ENCODE peak calls at places on chromosome 10, in six cellular contexts. T is CD8-positive, alpha-beta T cell; N is naive thymus-derived CD4-positive, alpha-beta T cell; A is CD4-positive, alpha-beta memory T cell; W is testis; U is cardiac muscle cell. L is an unnamed sample. For H3K4me1 and H3K36me3, the result is how much of the 10 kb centered on the place peaks cover.

GRCh38 chr10:113463777-113464176 is 89.1 kb upstream of the HABP2 start:
- DNase-seq in T (no peak), A (no peak), W (no peak), U (no peak), N (no peak), L (peak)

GRCh38 chr10:98055875-98056516 is 25.6 kb upstream of the CRTAC1 start:
- DNase-seq in A (no peak), W (no peak), T (no peak), U (peak), N (no peak), L (no peak)

GRCh38 chr10:7218974-7219373 is 191.9 kb downstream of the SFMBT2 start:
- DNase-seq in N (no peak), U (peak), W (no peak), A (no peak), T (no peak), L (no peak)

GRCh38 chr10:89032141-89032814 is 41.7 kb downstream of the FAS start:
- DNase-seq in U (no peak), T (no peak), W (no peak), N (no peak), A (no peak), L (peak)

GRCh38 chr10:47050618-47051455 is 139.6 kb downstream of the PTPN20 start:
- DNase-seq in T (no peak), U (peak), N (no peak), W (no peak), A (no peak), L (no peak)

GRCh38 chr10:1395025-1395981 is 339.1 kb downstream of the WDR37 start:
- DNase-seq in T (no peak), A (no peak), W (peak), U (no peak), N (no peak), L (no peak)

GRCh38 chr10:124728830-124729661 is 15.1 kb downstream of the FAM53B start:
- DNase-seq in T (no peak), N (no peak), W (no peak), A (no peak), U (no peak), L (no peak)

GRCh38 chr10:1595242-1595600 is 142.1 kb downstream of the ADARB2 start:
- DNase-seq in N (no peak), T (no peak), U (no peak), A (no peak), W (no peak), L (no peak)

GRCh38 chr10:71086439-71087080 is 125.8 kb upstream of the UNC5B start:
- DNase-seq in A (no peak), W (no peak), T (no peak), U (no peak), N (no peak), L (no peak)

GRCh38 chr10:95214369-95214768 is 20.3 kb downstream of the ACSM6 start:
- DNase-seq in A (no peak), W (no peak), T (no peak), N (no peak), U (no peak), L (peak)

GRCh38 chr10:11261687-11262086 is 244.0 kb downstream of the CELF2 start:
- DNase-seq in A (no peak), N (no peak), T (no peak), U (peak), W (no peak), L (no peak)

GRCh38 chr10:111739160-111739712 is 444.3 kb downstream of the GPAM start:
- DNase-seq in W (no peak), A (no peak), N (no peak), T (no peak), U (peak), L (no peak)

GRCh38 chr10:111429288-111430028 is 352.6 kb downstream of the ADRA2A start:
- DNase-seq in T (no peak), A (no peak), W (no peak), N (no peak), U (peak), L (no peak)

GRCh38 chr10:11307937-11308336 is 290.3 kb downstream of the CELF2 start:
- DNase-seq in U (no peak), N (no peak), W (no peak), A (no peak), T (no peak), L (no peak)

GRCh38 chr10:130171196-130171595 is 35.0 kb downstream of the GLRX3 start:
- DNase-seq in A (peak), U (no peak), W (no peak), N (peak), T (peak), L (no peak)

GRCh38 chr10:49654036-49654693 is 25.3 kb upstream of the C10orf53 start:
- DNase-seq in U (no peak), N (no peak), A (no peak), W (no peak), T (no peak), L (no peak)

GRCh38 chr10:73590881-73591577 is at the start of gene USP54:
- DNase-seq in W (peak), N (peak), A (peak), T (no peak), U (peak), L (no peak)

GRCh38 chr10:80520661-80521488 is 16.8 kb upstream of the SH2D4B start:
- DNase-seq in U (no peak), N (no peak), T (no peak), A (no peak), W (no peak), L (no peak)

GRCh38 chr10:68271104-68271882 is 39.4 kb upstream of the ATOH7 start:
- DNase-seq in W (peak), A (no peak), T (no peak), U (no peak), N (no peak), L (no peak)

GRCh38 chr10:27439101-27439500 is 65.0 kb upstream of the RAB18 start:
- DNase-seq in A (no peak), U (no peak), N (no peak), W (no peak), T (no peak), L (no peak)

GRCh38 chr10:21524526-21525366 is 736 bp downstream of the SKIDA1 start:
- DNase-seq in T (no peak), U (peak), W (no peak), A (no peak), N (peak), L (no peak)

GRCh38 chr10:68327889-68328786 is 3.7 kb upstream of the HNRNPH3 start:
- DNase-seq in W (no peak), A (no peak), U (no peak), T (no peak), N (no peak), L (no peak)

GRCh38 chr10:97731346-97732051 is 5.4 kb upstream of the ZFYVE27 start:
- DNase-seq in U (peak), A (peak), T (peak), W (peak), N (peak), L (peak)

GRCh38 chr10:22258471-22258870 is 40.7 kb upstream of the EBLN1 start:
- DNase-seq in U (no peak), N (no peak), T (no peak), W (no peak), A (no peak), L (no peak)

GRCh38 chr10:18179901-18180300 is 39.7 kb downstream of the CACNB2 start:
- DNase-seq in N (no peak), T (no peak), U (peak), W (peak), A (no peak), L (no peak)

GRCh38 chr10:88913157-88913556 is 33.1 kb downstream of the STAMBPL1 start:
- DNase-seq in T (no peak), N (no peak), W (no peak), U (no peak), A (no peak), L (no peak)

GRCh38 chr10:21993360-21994001 is 10.0 kb downstream of the DNAJC1 start:
- DNase-seq in N (peak), W (no peak), T (no peak), U (no peak), A (peak), L (no peak)

GRCh38 chr10:51297438-51297837 is 223.2 kb downstream of the PRKG1 start:
- DNase-seq in U (no peak), N (no peak), A (no peak), T (no peak), W (no peak), L (no peak)

GRCh38 chr10:68496072-68496471 is 24.3 kb upstream of the DNA2 start:
- DNase-seq in N (no peak), A (no peak), T (no peak), U (no peak), W (no peak), L (no peak)

GRCh38 chr10:116769791-116770190 is 27.4 kb upstream of the HSPA12A start:
- DNase-seq in A (no peak), U (no peak), N (no peak), T (no peak), W (no peak), L (no peak)

GRCh38 chr10:111076682-111077661 is at the start of gene ADRA2A:
- DNase-seq in U (peak), A (no peak), W (peak), N (no peak), T (no peak), L (peak)

GRCh38 chr10:102613761-102614160 is 30.5 kb upstream of the TRIM8 start:
- DNase-seq in U (no peak), A (no peak), T (no peak), W (no peak), N (no peak), L (no peak)

GRCh38 chr10:6034371-6034770 is 27.8 kb downstream of the IL2RA start:
- DNase-seq in W (no peak), N (no peak), T (no peak), U (no peak), A (no peak), L (no peak)

GRCh38 chr10:90168244-90168643 is 466.9 kb downstream of the KIF20B start:
- DNase-seq in T (no peak), A (no peak), U (no peak), W (no peak), N (no peak), L (no peak)

GRCh38 chr10:79081353-79082034 is 12.7 kb downstream of the ZMIZ1 start:
- DNase-seq in N (no peak), T (no peak), W (no peak), U (no peak), A (no peak), L (no peak)

DNA sequence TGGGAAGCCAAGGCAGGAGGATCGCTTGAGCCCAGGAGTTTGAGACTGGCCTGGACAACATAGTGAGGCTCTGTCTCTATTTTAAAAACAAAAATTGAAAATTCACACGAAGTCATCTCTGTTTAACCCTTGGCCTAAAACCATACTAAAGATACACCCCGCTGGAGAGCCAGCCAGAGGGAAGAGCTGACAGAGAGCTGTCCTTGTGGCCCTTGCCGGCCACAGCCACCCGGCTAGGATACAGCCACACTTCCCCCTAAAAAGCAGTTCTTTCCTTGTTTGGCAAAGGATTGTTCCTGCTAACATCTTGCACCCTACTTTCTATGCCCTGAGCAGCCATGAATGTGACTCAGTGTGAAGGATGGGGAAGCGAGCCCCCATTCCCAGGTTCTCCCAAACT is 49.6 kb downstream of the SH3PXD2A start:
- DNase-seq in W (no peak), N (no peak), T (no peak), A (no peak), U (no peak), L (no peak)
- H3K4me1 ChIP-seq in W (under half), N (under half), T (under half), A (under half), U (under half), L (under half)

GRCh38 chr10:35035641-35036040 is 54.5 kb downstream of the CUL2 start:
- DNase-seq in U (no peak), W (no peak), A (no peak), N (no peak), T (no peak), L (no peak)
- H3K36me3 ChIP-seq in U (half or more), W (under half), A (under half), N (half or more), T (under half), L (under half)

GRCh38 chr10:118687472-118687871 is 67.3 kb downstream of the CACUL1 start:
- DNase-seq in A (no peak), U (no peak), W (no peak), N (no peak), T (no peak), L (no peak)
- H3K4me1 ChIP-seq in A (under half), U (under half), W (under half), N (under half), T (under half), L (under half)

DNA sequence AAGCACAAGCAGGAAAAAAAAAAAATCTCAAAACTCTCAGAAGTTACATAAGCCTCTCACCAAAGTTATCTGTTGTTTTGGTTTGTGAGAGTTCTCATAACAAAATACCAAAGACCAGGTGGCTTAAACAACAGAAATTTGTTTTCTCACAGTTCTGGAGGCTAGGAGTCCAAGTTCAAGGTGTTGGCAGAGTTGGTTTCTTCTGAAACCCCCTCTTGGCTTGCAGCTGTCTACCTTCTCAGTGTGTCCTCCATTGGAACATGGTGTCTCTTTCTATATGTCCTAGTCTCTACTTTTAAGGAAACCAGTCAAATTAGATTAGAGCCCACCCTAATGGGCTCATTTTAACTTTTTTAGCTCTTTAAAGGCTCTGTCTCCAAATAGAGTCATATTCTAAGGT is 44.9 kb downstream of the TNKS2 start:
- DNase-seq in U (no peak), T (no peak), W (no peak), A (no peak), N (no peak), L (no peak)
- H3K36me3 ChIP-seq in U (half or more), T (under half), W (under half), A (half or more), N (half or more), L (half or more)

L was measured in thyroid gland.